ENCODE peak calls at places on chromosome 7, in six cellular contexts. C is CD4-positive, alpha-beta memory T cell; N is heart right ventricle; M is heart left ventricle; B is right cardiac atrium; T is PC-3. A is an unnamed sample.

GRCh38 chr7:117502338-117502737 is 22.5 kb downstream of the CFTR start:
- DNase-seq in N (no peak), C (no peak), B (no peak), T (no peak), M (no peak), A (no peak)

GRCh38 chr7:115662120-115662519 is 368.4 kb downstream of the TFEC start:
- DNase-seq in M (no peak), B (no peak), N (no peak), C (no peak), T (peak; percentile 66), A (no peak)

GRCh38 chr7:1650363-1651030 is 19.6 kb upstream of the ELFN1 start:
- DNase-seq in M (peak; percentile 23), B (peak; percentile 10), C (no peak), N (no peak), T (no peak), A (no peak)

GRCh38 chr7:27156901-27157716 is 634 bp upstream of the HOXA7 start:
- DNase-seq in B (no peak), M (no peak), C (no peak), T (no peak), N (no peak), A (no peak)

GRCh38 chr7:90752051-90752450 is 155.9 kb downstream of the CDK14 start:
- DNase-seq in N (no peak), T (no peak), M (no peak), B (no peak), C (no peak), A (no peak)

GRCh38 chr7:46754135-46754730 is 827.7 kb downstream of the TNS3 start:
- DNase-seq in B (no peak), C (no peak), N (no peak), M (no peak), T (peak; percentile 85), A (no peak)

GRCh38 chr7:30526163-30526562 is 21.5 kb upstream of the GGCT start:
- DNase-seq in M (no peak), B (no peak), T (no peak), C (no peak), N (no peak), A (no peak)

GRCh38 chr7:41867639-41868038 is 164.7 kb upstream of the INHBA start:
- DNase-seq in T (no peak), B (no peak), M (no peak), C (no peak), N (no peak), A (no peak)

GRCh38 chr7:44307301-44307900 is 18.0 kb downstream of the CAMK2B start:
- DNase-seq in T (peak; percentile 71), M (peak; percentile 76), C (no peak), B (no peak), N (no peak), A (no peak)

GRCh38 chr7:32583791-32584190 is 88.5 kb downstream of the AVL9 start:
- DNase-seq in T (no peak), M (no peak), N (no peak), B (no peak), C (no peak), A (no peak)

GRCh38 chr7:157538321-157538720 is 201.5 kb downstream of the DNAJB6 start:
- DNase-seq in C (no peak), N (no peak), B (no peak), T (no peak), M (no peak), A (no peak)
- H3K9me3 ChIP-seq in C (no peaks in the 10 kb centered on the region), N (peaks cover 9% of the 10 kb centered on the region), B (no peaks in the 10 kb centered on the region), T (no peaks in the 10 kb centered on the region), M (no peaks in the 10 kb centered on the region), A (no peaks in the 10 kb centered on the region)

GRCh38 chr7:84811427-84811826 is 375.4 kb downstream of the SEMA3D start:
- DNase-seq in B (no peak), T (no peak), M (no peak), N (no peak), C (no peak), A (no peak)
- H3K27ac ChIP-seq in B (peak overlapping the region; percentile 45), T (no peak overlapping the region), M (no peak overlapping the region), N (no peak overlapping the region), C (no peak overlapping the region), A (no peak overlapping the region)

GRCh38 chr7:24255139-24255538 is 28.9 kb upstream of the NPY start:
- DNase-seq in C (peak; percentile 7), M (no peak), T (no peak), N (no peak), B (no peak), A (no peak)

GRCh38 chr7:24251568-24251967 is 32.4 kb upstream of the NPY start:
- DNase-seq in M (no peak), C (no peak), T (no peak), B (no peak), N (no peak), A (no peak)

GRCh38 chr7:24244554-24244953 is 39.4 kb upstream of the NPY start:
- DNase-seq in N (no peak), T (no peak), C (no peak), M (no peak), B (no peak), A (no peak)

GRCh38 chr7:24245362-24245761 is 38.6 kb upstream of the NPY start:
- DNase-seq in C (no peak), B (no peak), M (no peak), T (no peak), N (no peak), A (no peak)

DNA sequence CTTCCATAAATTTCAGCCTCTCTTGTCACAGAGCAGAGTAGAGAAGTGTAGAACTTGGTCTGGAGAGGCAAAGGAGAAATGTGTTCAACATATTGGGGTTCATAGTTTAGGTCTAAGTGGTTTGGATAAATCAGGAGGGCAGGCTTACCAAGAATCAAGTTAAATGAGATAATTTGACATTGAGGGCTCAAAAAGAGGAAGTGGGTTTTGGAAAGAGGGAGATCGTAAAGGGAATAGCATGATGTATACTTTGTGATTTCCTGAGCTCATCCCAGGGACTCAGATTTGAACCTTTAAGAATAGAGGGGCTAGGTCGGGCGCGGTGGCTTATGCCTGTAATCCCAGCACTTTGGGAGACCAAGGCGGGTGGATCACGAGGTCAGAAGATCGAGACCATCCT is 34.7 kb upstream of the NPY start:
- DNase-seq in M (no peak), T (no peak), N (no peak), B (no peak), C (no peak), A (no peak)
- H3K9me3 ChIP-seq in M (no peaks in the 10 kb centered on the region), T (no peaks in the 10 kb centered on the region), N (peaks cover 33% of the 10 kb centered on the region), B (no peaks in the 10 kb centered on the region), C (no peaks in the 10 kb centered on the region), A (peaks cover 14% of the 10 kb centered on the region)

GRCh38 chr7:107971100-107971499 is 31.9 kb downstream of the LAMB1 start:
- DNase-seq in T (no peak), M (no peak), B (no peak), N (no peak), C (no peak), A (no peak)

GRCh38 chr7:107973861-107974260 is 29.1 kb downstream of the LAMB1 start:
- DNase-seq in N (no peak), C (no peak), B (no peak), M (no peak), T (no peak), A (no peak)

GRCh38 chr7:107971613-107972012 is 31.3 kb downstream of the LAMB1 start:
- DNase-seq in N (no peak), M (peak; percentile 64), B (peak; percentile 68), C (no peak), T (no peak), A (no peak)

GRCh38 chr7:107972075-107972482 is 30.9 kb downstream of the LAMB1 start:
- DNase-seq in B (no peak), M (no peak), T (no peak), N (no peak), C (no peak), A (no peak)

GRCh38 chr7:107972986-107973385 is 30.0 kb downstream of the LAMB1 start:
- DNase-seq in M (no peak), N (no peak), C (no peak), T (no peak), B (no peak), A (no peak)
- H3K27ac ChIP-seq in M (peak overlapping the region; percentile 80), N (no peak overlapping the region), C (no peak overlapping the region), T (no peak overlapping the region), B (peak overlapping the region; percentile 48), A (no peak overlapping the region)

DNA sequence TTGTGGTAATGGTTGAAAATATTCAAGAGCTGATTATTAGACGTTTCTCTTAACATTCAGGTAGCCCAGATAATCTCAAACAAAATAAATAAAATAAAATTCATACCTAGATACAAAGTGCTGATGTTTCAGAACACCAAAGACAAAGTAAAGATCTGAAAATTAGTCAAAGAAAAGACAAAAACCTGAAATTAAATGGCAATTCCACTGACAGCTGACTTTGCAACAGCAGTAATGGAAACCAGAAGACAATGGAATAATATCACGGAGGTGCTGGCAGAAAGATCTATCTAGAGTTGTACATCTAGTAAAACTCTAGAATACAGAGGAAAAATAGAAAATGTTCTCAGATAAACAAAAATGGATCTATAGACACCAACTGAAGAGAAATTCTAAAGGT is 58.0 kb upstream of the IKZF1 start:
- DNase-seq in M (no peak), N (no peak), T (no peak), C (no peak), B (no peak), A (no peak)
- H3K9me3 ChIP-seq in M (peaks cover 2% of the 10 kb centered on the region), N (peaks cover 27% of the 10 kb centered on the region), T (peaks cover 13% of the 10 kb centered on the region), C (no peaks in the 10 kb centered on the region), B (no peaks in the 10 kb centered on the region), A (peaks cover 10% of the 10 kb centered on the region)

GRCh38 chr7:50682573-50682972 is 100.1 kb downstream of the GRB10 start:
- DNase-seq in C (no peak), B (no peak), T (no peak), M (no peak), N (no peak), A (no peak)
- H3K27ac ChIP-seq in C (no peak overlapping the region), B (no peak overlapping the region), T (no peak overlapping the region), M (peak overlapping the region; percentile 75), N (no peak overlapping the region), A (no peak overlapping the region)

GRCh38 chr7:157772486-157773130 is 435.8 kb downstream of the DNAJB6 start:
- DNase-seq in C (no peak), B (no peak), M (no peak), N (no peak), T (no peak), A (no peak)
- H3K9me3 ChIP-seq in C (no peaks in the 10 kb centered on the region), B (no peaks in the 10 kb centered on the region), M (no peaks in the 10 kb centered on the region), N (peaks cover 19% of the 10 kb centered on the region), T (no peaks in the 10 kb centered on the region), A (no peaks in the 10 kb centered on the region)

DNA sequence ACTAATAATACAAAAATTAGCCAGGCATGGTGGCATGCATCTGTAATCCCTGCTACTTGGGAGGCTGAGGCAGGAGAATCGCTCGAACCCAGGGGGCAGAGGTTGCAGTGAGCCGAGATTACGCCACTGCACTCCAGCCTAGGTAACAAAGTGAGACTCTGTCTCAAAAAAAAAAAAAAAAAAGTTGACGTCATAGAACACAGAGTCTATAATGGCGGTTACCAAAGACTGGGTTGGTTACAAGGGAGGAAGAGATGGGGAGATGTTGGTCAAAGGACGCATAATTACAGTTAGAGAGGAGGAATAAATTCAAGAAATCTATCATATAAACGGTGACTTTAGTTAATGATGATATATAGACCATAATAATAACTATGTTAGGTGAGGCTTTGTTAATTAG is 309.7 kb upstream of the HGF start:
- DNase-seq in C (no peak), B (no peak), M (no peak), N (no peak), T (no peak), A (no peak)
- H3K27ac ChIP-seq in C (no peak overlapping the region), B (no peak overlapping the region), M (no peak overlapping the region), N (no peak overlapping the region), T (no peak overlapping the region), A (no peak overlapping the region)